ENCODE peak calls at places on chromosomes 16 and 17, in eight cellular contexts. One of them, this sample, is unnamed.

GRCh38 chr17:3710951-3711383 is 12.7 kb upstream of the HASPIN start:
- DNase-seq in foreskin keratinocyte: peak
- DNase-seq in pancreas: no peak
- DNase-seq in lung: no peak
- DNase-seq in uterus: no peak
- DNase-seq in transverse colon: peak
- DNase-seq in left ventricle myocardium inferior: no peak
- DNase-seq in thoracic aorta: no peak
- DNase-seq in this sample: peak

GRCh38 chr16:11497329-11497805 is 89.4 kb downstream of the LITAF start:
- DNase-seq in foreskin keratinocyte: peak
- DNase-seq in pancreas: peak
- DNase-seq in lung: peak
- DNase-seq in uterus: peak
- DNase-seq in transverse colon: peak
- DNase-seq in left ventricle myocardium inferior: peak
- DNase-seq in thoracic aorta: peak
- DNase-seq in this sample: peak

GRCh38 chr17:37643829-37644228 is 583 bp upstream of the DDX52 start:
- DNase-seq in foreskin keratinocyte: no peak
- DNase-seq in pancreas: peak
- DNase-seq in lung: no peak
- DNase-seq in uterus: no peak
- DNase-seq in transverse colon: no peak
- DNase-seq in left ventricle myocardium inferior: no peak
- DNase-seq in thoracic aorta: no peak
- DNase-seq in this sample: no peak

GRCh38 chr16:1349351-1349750 is 2.3 kb downstream of the TSR3 start:
- DNase-seq in foreskin keratinocyte: no peak
- DNase-seq in pancreas: no peak
- DNase-seq in lung: no peak
- DNase-seq in uterus: no peak
- DNase-seq in transverse colon: no peak
- DNase-seq in left ventricle myocardium inferior: no peak
- DNase-seq in thoracic aorta: no peak
- DNase-seq in this sample: no peak

GRCh38 chr16:8795096-8795495 is 2.3 kb downstream of the TMEM186 start:
- DNase-seq in foreskin keratinocyte: no peak
- DNase-seq in pancreas: no peak
- DNase-seq in lung: no peak
- DNase-seq in uterus: no peak
- DNase-seq in transverse colon: no peak
- DNase-seq in left ventricle myocardium inferior: no peak
- DNase-seq in thoracic aorta: no peak
- DNase-seq in this sample: no peak

GRCh38 chr16:57855188-57855587 is 52.9 kb upstream of the KIFC3 start:
- DNase-seq in foreskin keratinocyte: no peak
- DNase-seq in pancreas: no peak
- DNase-seq in lung: no peak
- DNase-seq in uterus: no peak
- DNase-seq in transverse colon: no peak
- DNase-seq in left ventricle myocardium inferior: no peak
- DNase-seq in thoracic aorta: no peak
- DNase-seq in this sample: no peak

GRCh38 chr17:41338961-41339485 is 11.6 kb downstream of the KRT33A start:
- DNase-seq in foreskin keratinocyte: peak
- DNase-seq in pancreas: no peak
- DNase-seq in lung: no peak
- DNase-seq in uterus: no peak
- DNase-seq in transverse colon: no peak
- DNase-seq in left ventricle myocardium inferior: no peak
- DNase-seq in thoracic aorta: no peak
- DNase-seq in this sample: peak

GRCh38 chr16:866252-866651 is 65.7 kb upstream of the GNG13 start:
- DNase-seq in foreskin keratinocyte: no peak
- DNase-seq in pancreas: no peak
- DNase-seq in lung: no peak
- DNase-seq in uterus: no peak
- DNase-seq in transverse colon: no peak
- DNase-seq in left ventricle myocardium inferior: no peak
- DNase-seq in thoracic aorta: no peak
- DNase-seq in this sample: no peak

GRCh38 chr16:74280448-74280847 is 16.2 kb upstream of the PSMD7 start:
- DNase-seq in foreskin keratinocyte: no peak
- DNase-seq in pancreas: no peak
- DNase-seq in lung: no peak
- DNase-seq in uterus: no peak
- DNase-seq in transverse colon: no peak
- DNase-seq in left ventricle myocardium inferior: no peak
- DNase-seq in thoracic aorta: no peak
- DNase-seq in this sample: no peak

GRCh38 chr17:33115351-33115750 is 123.7 kb downstream of the SPACA3 start:
- DNase-seq in foreskin keratinocyte: no peak
- DNase-seq in pancreas: no peak
- DNase-seq in lung: no peak
- DNase-seq in uterus: peak
- DNase-seq in transverse colon: no peak
- DNase-seq in left ventricle myocardium inferior: no peak
- DNase-seq in thoracic aorta: no peak
- DNase-seq in this sample: no peak

GRCh38 chr16:30478766-30479478 is 6.4 kb downstream of the ITGAL start:
- DNase-seq in foreskin keratinocyte: no peak
- DNase-seq in pancreas: no peak
- DNase-seq in lung: no peak
- DNase-seq in uterus: no peak
- DNase-seq in transverse colon: no peak
- DNase-seq in left ventricle myocardium inferior: no peak
- DNase-seq in thoracic aorta: no peak
- DNase-seq in this sample: no peak

GRCh38 chr16:11050954-11051353 is 106.6 kb downstream of the CLEC16A start:
- DNase-seq in foreskin keratinocyte: no peak
- DNase-seq in pancreas: no peak
- DNase-seq in lung: no peak
- DNase-seq in uterus: no peak
- DNase-seq in transverse colon: no peak
- DNase-seq in left ventricle myocardium inferior: no peak
- DNase-seq in thoracic aorta: no peak
- DNase-seq in this sample: no peak

GRCh38 chr17:74149597-74150427 is 53.7 kb upstream of the RPL38 start:
- DNase-seq in foreskin keratinocyte: no peak
- DNase-seq in pancreas: no peak
- DNase-seq in lung: no peak
- DNase-seq in uterus: no peak
- DNase-seq in transverse colon: no peak
- DNase-seq in left ventricle myocardium inferior: no peak
- DNase-seq in thoracic aorta: no peak
- DNase-seq in this sample: no peak

GRCh38 chr17:59425085-59425901 is 93.8 kb downstream of the YPEL2 start:
- DNase-seq in foreskin keratinocyte: no peak
- DNase-seq in pancreas: no peak
- DNase-seq in lung: no peak
- DNase-seq in uterus: peak
- DNase-seq in transverse colon: peak
- DNase-seq in left ventricle myocardium inferior: peak
- DNase-seq in thoracic aorta: no peak
- DNase-seq in this sample: no peak

GRCh38 chr16:55323637-55324490 is at the start of gene IRX6:
- DNase-seq in foreskin keratinocyte: no peak
- DNase-seq in pancreas: no peak
- DNase-seq in lung: peak
- DNase-seq in uterus: no peak
- DNase-seq in transverse colon: no peak
- DNase-seq in left ventricle myocardium inferior: peak
- DNase-seq in thoracic aorta: no peak
- DNase-seq in this sample: no peak

GRCh38 chr16:5615868-5616642 is 518.5 kb upstream of the EEF2KMT start:
- DNase-seq in foreskin keratinocyte: no peak
- DNase-seq in pancreas: peak
- DNase-seq in lung: peak
- DNase-seq in uterus: no peak
- DNase-seq in transverse colon: peak
- DNase-seq in left ventricle myocardium inferior: peak
- DNase-seq in thoracic aorta: no peak
- DNase-seq in this sample: no peak

GRCh38 chr17:34628883-34629282 is 49.5 kb downstream of the TMEM132E start:
- DNase-seq in foreskin keratinocyte: no peak
- DNase-seq in pancreas: no peak
- DNase-seq in lung: no peak
- DNase-seq in uterus: no peak
- DNase-seq in transverse colon: no peak
- DNase-seq in left ventricle myocardium inferior: no peak
- DNase-seq in thoracic aorta: no peak
- DNase-seq in this sample: no peak

GRCh38 chr16:71467810-71468209 is 5.8 kb upstream of the ZNF23 start:
- DNase-seq in foreskin keratinocyte: no peak
- DNase-seq in pancreas: no peak
- DNase-seq in lung: no peak
- DNase-seq in uterus: no peak
- DNase-seq in transverse colon: no peak
- DNase-seq in left ventricle myocardium inferior: no peak
- DNase-seq in thoracic aorta: no peak
- DNase-seq in this sample: peak

GRCh38 chr17:44279586-44280344 is 11.8 kb upstream of the SLC4A1 start:
- DNase-seq in foreskin keratinocyte: no peak
- DNase-seq in pancreas: peak
- DNase-seq in lung: peak
- DNase-seq in uterus: peak
- DNase-seq in transverse colon: peak
- DNase-seq in left ventricle myocardium inferior: peak
- DNase-seq in thoracic aorta: peak
- DNase-seq in this sample: peak

GRCh38 chr16:64469906-64470702 is 651.8 kb downstream of the CDH11 start:
- DNase-seq in foreskin keratinocyte: peak
- DNase-seq in pancreas: no peak
- DNase-seq in lung: no peak
- DNase-seq in uterus: no peak
- DNase-seq in transverse colon: no peak
- DNase-seq in left ventricle myocardium inferior: peak
- DNase-seq in thoracic aorta: no peak
- DNase-seq in this sample: no peak

GRCh38 chr17:66789093-66789492 is 45.8 kb upstream of the CACNG5 start:
- DNase-seq in foreskin keratinocyte: no peak
- DNase-seq in pancreas: no peak
- DNase-seq in lung: no peak
- DNase-seq in uterus: peak
- DNase-seq in transverse colon: no peak
- DNase-seq in left ventricle myocardium inferior: no peak
- DNase-seq in thoracic aorta: no peak
- DNase-seq in this sample: no peak
- H3K27ac ChIP-seq in foreskin keratinocyte: no peak
- H3K27ac ChIP-seq in pancreas: no peak
- H3K27ac ChIP-seq in lung: no peak
- H3K27ac ChIP-seq in uterus: peak
- H3K27ac ChIP-seq in transverse colon: no peak
- H3K27ac ChIP-seq in left ventricle myocardium inferior: no peak
- H3K27ac ChIP-seq in thoracic aorta: no peak
- H3K27ac ChIP-seq in this sample: no peak

GRCh38 chr17:55057184-55057583 is 88.6 kb downstream of the STXBP4 start:
- DNase-seq in foreskin keratinocyte: no peak
- DNase-seq in pancreas: no peak
- DNase-seq in lung: no peak
- DNase-seq in uterus: no peak
- DNase-seq in transverse colon: no peak
- DNase-seq in left ventricle myocardium inferior: no peak
- DNase-seq in thoracic aorta: no peak
- DNase-seq in this sample: no peak

GRCh38 chr17:55059724-55060123 is 91.2 kb downstream of the STXBP4 start:
- DNase-seq in foreskin keratinocyte: no peak
- DNase-seq in pancreas: no peak
- DNase-seq in lung: no peak
- DNase-seq in uterus: no peak
- DNase-seq in transverse colon: no peak
- DNase-seq in left ventricle myocardium inferior: no peak
- DNase-seq in thoracic aorta: no peak
- DNase-seq in this sample: no peak

GRCh38 chr17:55056530-55056929 is 88.0 kb downstream of the STXBP4 start:
- DNase-seq in foreskin keratinocyte: no peak
- DNase-seq in pancreas: peak
- DNase-seq in lung: peak
- DNase-seq in uterus: no peak
- DNase-seq in transverse colon: no peak
- DNase-seq in left ventricle myocardium inferior: no peak
- DNase-seq in thoracic aorta: no peak
- DNase-seq in this sample: no peak

GRCh38 chr17:55054429-55054828 is 85.9 kb downstream of the STXBP4 start:
- DNase-seq in foreskin keratinocyte: no peak
- DNase-seq in pancreas: no peak
- DNase-seq in lung: no peak
- DNase-seq in uterus: no peak
- DNase-seq in transverse colon: no peak
- DNase-seq in left ventricle myocardium inferior: no peak
- DNase-seq in thoracic aorta: no peak
- DNase-seq in this sample: no peak

DNA sequence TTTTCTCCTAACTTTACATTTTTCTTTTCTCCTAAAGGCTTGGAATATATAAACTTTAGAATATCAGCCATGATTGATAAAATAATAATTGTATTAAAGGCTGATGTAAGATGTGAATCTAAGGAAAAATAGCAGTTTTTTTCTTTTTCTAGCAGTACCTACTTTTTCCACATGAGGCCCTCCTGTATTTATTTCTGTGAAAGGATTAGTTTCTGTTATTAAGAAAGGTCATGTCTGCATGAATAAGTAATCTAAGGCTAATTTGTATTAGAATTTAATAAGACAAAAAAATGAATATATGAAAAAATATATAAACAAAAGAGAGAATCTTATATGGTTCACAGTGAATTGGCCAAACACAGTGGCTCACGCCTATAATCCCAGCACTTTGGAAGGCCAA is 85.3 kb downstream of the STXBP4 start:
- DNase-seq in foreskin keratinocyte: no peak
- DNase-seq in pancreas: no peak
- DNase-seq in lung: no peak
- DNase-seq in uterus: no peak
- DNase-seq in transverse colon: no peak
- DNase-seq in left ventricle myocardium inferior: no peak
- DNase-seq in thoracic aorta: no peak
- DNase-seq in this sample: peak
- TF ChIP-seq CTCF in foreskin keratinocyte: peak
- TF ChIP-seq CTCF in pancreas: no peak
- TF ChIP-seq CTCF in lung: no peak
- TF ChIP-seq CTCF in uterus: no peak
- TF ChIP-seq CTCF in transverse colon: no peak
- TF ChIP-seq CTCF in left ventricle myocardium inferior: peak
- TF ChIP-seq CTCF in thoracic aorta: peak
- TF ChIP-seq CTCF in this sample: peak

GRCh38 chr16:81446318-81447275 is 2.0 kb downstream of the CMIP start:
- DNase-seq in foreskin keratinocyte: peak
- DNase-seq in pancreas: peak
- DNase-seq in lung: no peak
- DNase-seq in uterus: no peak
- DNase-seq in transverse colon: peak
- DNase-seq in left ventricle myocardium inferior: no peak
- DNase-seq in thoracic aorta: no peak
- DNase-seq in this sample: peak
- H3K27ac ChIP-seq in foreskin keratinocyte: peak
- H3K27ac ChIP-seq in pancreas: peak
- H3K27ac ChIP-seq in lung: peak
- H3K27ac ChIP-seq in uterus: peak
- H3K27ac ChIP-seq in transverse colon: peak
- H3K27ac ChIP-seq in left ventricle myocardium inferior: peak
- H3K27ac ChIP-seq in thoracic aorta: peak
- H3K27ac ChIP-seq in this sample: peak

GRCh38 chr17:50093807-50094206 is 1.3 kb upstream of the PDK2 start:
- DNase-seq in foreskin keratinocyte: no peak
- DNase-seq in pancreas: no peak
- DNase-seq in lung: no peak
- DNase-seq in uterus: no peak
- DNase-seq in transverse colon: no peak
- DNase-seq in left ventricle myocardium inferior: no peak
- DNase-seq in thoracic aorta: no peak
- DNase-seq in this sample: no peak
- TF ChIP-seq CTCF in foreskin keratinocyte: no peak
- TF ChIP-seq CTCF in pancreas: no peak
- TF ChIP-seq CTCF in lung: no peak
- TF ChIP-seq CTCF in uterus: no peak
- TF ChIP-seq CTCF in transverse colon: no peak
- TF ChIP-seq CTCF in left ventricle myocardium inferior: no peak
- TF ChIP-seq CTCF in thoracic aorta: no peak
- TF ChIP-seq CTCF in this sample: no peak

This sample was measured in RWPE1.